ENCODE peak calls at places on chromosomes 4 and X, in seven cellular contexts. One of them, this sample, is unnamed.

GRCh38 chrX:115906276-115906675 is 264.3 kb upstream of the AGTR2 start:
- DNase-seq in substantia nigra: no peak
- DNase-seq in GM20000: peak
- DNase-seq in CD8-positive, alpha-beta T cell: no peak
- DNase-seq in RCC 7860: no peak
- DNase-seq in anterior cingulate cortex: no peak
- DNase-seq in nephron progenitor cell: no peak
- DNase-seq in this sample: no peak

GRCh38 chrX:20521245-20521644 is 254.5 kb upstream of the RPS6KA3 start:
- DNase-seq in RCC 7860: peak
- DNase-seq in CD8-positive, alpha-beta T cell: no peak
- DNase-seq in anterior cingulate cortex: no peak
- DNase-seq in nephron progenitor cell: no peak
- DNase-seq in GM20000: no peak
- DNase-seq in substantia nigra: no peak
- DNase-seq in this sample: no peak

GRCh38 chr4:10054571-10055041 is 33.3 kb upstream of the SLC2A9 start:
- DNase-seq in CD8-positive, alpha-beta T cell: no peak
- DNase-seq in substantia nigra: no peak
- DNase-seq in nephron progenitor cell: no peak
- DNase-seq in GM20000: no peak
- DNase-seq in anterior cingulate cortex: no peak
- DNase-seq in RCC 7860: peak
- DNase-seq in this sample: no peak

GRCh38 chrX:110276778-110277177 is 41.1 kb downstream of the AMMECR1 start:
- DNase-seq in GM20000: peak
- DNase-seq in anterior cingulate cortex: no peak
- DNase-seq in RCC 7860: peak
- DNase-seq in CD8-positive, alpha-beta T cell: no peak
- DNase-seq in nephron progenitor cell: no peak
- DNase-seq in substantia nigra: no peak
- DNase-seq in this sample: no peak

GRCh38 chrX:41559662-41560061 is 112.5 kb downstream of the NYX start:
- DNase-seq in GM20000: no peak
- DNase-seq in substantia nigra: no peak
- DNase-seq in nephron progenitor cell: no peak
- DNase-seq in anterior cingulate cortex: no peak
- DNase-seq in RCC 7860: peak
- DNase-seq in CD8-positive, alpha-beta T cell: peak
- DNase-seq in this sample: no peak

GRCh38 chr4:16952462-16952871 is 54.0 kb upstream of the LDB2 start:
- DNase-seq in GM20000: no peak
- DNase-seq in nephron progenitor cell: no peak
- DNase-seq in substantia nigra: no peak
- DNase-seq in anterior cingulate cortex: no peak
- DNase-seq in CD8-positive, alpha-beta T cell: no peak
- DNase-seq in RCC 7860: no peak
- DNase-seq in this sample: no peak

GRCh38 chr4:182717788-182718583 is 199.2 kb downstream of the DCTD start:
- DNase-seq in substantia nigra: no peak
- DNase-seq in anterior cingulate cortex: no peak
- DNase-seq in GM20000: peak
- DNase-seq in CD8-positive, alpha-beta T cell: no peak
- DNase-seq in RCC 7860: no peak
- DNase-seq in nephron progenitor cell: no peak
- DNase-seq in this sample: no peak

GRCh38 chr4:108170729-108171540 is 2.2 kb upstream of the LEF1 start:
- DNase-seq in substantia nigra: no peak
- DNase-seq in CD8-positive, alpha-beta T cell: no peak
- DNase-seq in GM20000: peak
- DNase-seq in anterior cingulate cortex: no peak
- DNase-seq in RCC 7860: no peak
- DNase-seq in nephron progenitor cell: no peak
- DNase-seq in this sample: no peak

GRCh38 chrX:101485212-101486064 is at the start of gene ARMCX4:
- DNase-seq in substantia nigra: peak
- DNase-seq in nephron progenitor cell: peak
- DNase-seq in CD8-positive, alpha-beta T cell: peak
- DNase-seq in anterior cingulate cortex: peak
- DNase-seq in RCC 7860: no peak
- DNase-seq in GM20000: no peak
- DNase-seq in this sample: peak